ENCODE peak calls at places on chromosomes 3 and 15, in eight cellular contexts. P, C, Z, S, V, W, N and Q are unnamed samples.

GRCh38 chr15:65132841-65133549 is 613 bp downstream of the PDCD7 start:
- DNase-seq in P (peak), S (peak), V (no peak), C (no peak), N (peak), Z (peak), W (peak), Q (no peak)

GRCh38 chr15:52428297-52428696 is 100.4 kb downstream of the MYO5A start:
- DNase-seq in V (no peak), P (no peak), Z (no peak), N (no peak), C (no peak), W (no peak), S (no peak), Q (no peak)

GRCh38 chr15:60408438-60409105 is 10.8 kb upstream of the ANXA2 start:
- DNase-seq in V (no peak), P (no peak), W (no peak), N (no peak), C (no peak), S (no peak), Z (peak), Q (no peak)

GRCh38 chr15:87943629-87944028 is 312.9 kb downstream of the NTRK3 start:
- DNase-seq in V (no peak), C (no peak), S (no peak), P (no peak), W (no peak), Z (no peak), N (no peak), Q (no peak)

GRCh38 chr3:64417816-64418215 is 192.6 kb upstream of the PRICKLE2 start:
- DNase-seq in N (no peak), P (peak), W (no peak), S (no peak), V (no peak), Z (peak), C (no peak), Q (no peak)

GRCh38 chr3:141523615-141524375 is 37.0 kb downstream of the RASA2 start:
- DNase-seq in Z (no peak), V (no peak), S (no peak), N (no peak), P (no peak), W (no peak), C (no peak), Q (no peak)

GRCh38 chr3:124934577-124934976 is at the start of gene MUC13:
- DNase-seq in V (no peak), C (no peak), P (no peak), W (no peak), N (no peak), Z (no peak), S (peak), Q (no peak)

GRCh38 chr3:36700537-36701248 is 63.7 kb downstream of the DCLK3 start:
- DNase-seq in S (peak), C (peak), P (peak), N (peak), V (no peak), W (peak), Z (peak), Q (no peak)

GRCh38 chr3:155101398-155101797 is 21.3 kb downstream of the MME start:
- DNase-seq in N (peak), V (no peak), Z (no peak), S (no peak), P (no peak), W (no peak), C (no peak), Q (no peak)

GRCh38 chr3:194274424-194275085 is 76.6 kb downstream of the CPN2 start:
- DNase-seq in N (no peak), S (no peak), W (no peak), V (no peak), Z (no peak), P (peak), C (peak), Q (no peak)

GRCh38 chr3:40996382-40996781 is 202.9 kb upstream of the CTNNB1 start:
- DNase-seq in P (no peak), S (peak), C (no peak), Z (no peak), V (no peak), N (no peak), W (no peak), Q (no peak)

GRCh38 chr3:76405196-76405595 is 619.8 kb upstream of the ZNF717 start:
- DNase-seq in W (no peak), Z (peak), C (no peak), S (no peak), N (no peak), P (no peak), V (no peak), Q (no peak)

GRCh38 chr15:66503780-66504562 is 684 bp downstream of the RPL4 start:
- DNase-seq in C (no peak), P (no peak), S (no peak), V (no peak), Z (no peak), N (no peak), W (no peak), Q (no peak)

GRCh38 chr3:99637381-99638111 is 848 bp upstream of the COL8A1 start:
- DNase-seq in Z (peak), N (peak), W (peak), V (no peak), S (no peak), P (peak), C (peak), Q (no peak)

GRCh38 chr15:82650046-82650670 is 3.0 kb upstream of the CPEB1 start:
- DNase-seq in P (no peak), N (no peak), W (no peak), V (no peak), Z (no peak), S (no peak), C (no peak), Q (no peak)

GRCh38 chr3:129313983-129314756 is 35.5 kb downstream of the HMCES start:
- DNase-seq in S (no peak), C (no peak), N (no peak), W (no peak), P (no peak), Z (no peak), V (no peak), Q (no peak)

GRCh38 chr3:23775254-23775909 is 30.4 kb upstream of the UBE2E1 start:
- DNase-seq in C (no peak), P (no peak), N (no peak), Z (no peak), V (no peak), W (no peak), S (no peak), Q (no peak)

GRCh38 chr3:4501422-4501821 is 8.3 kb downstream of the ITPR1 start:
- DNase-seq in C (no peak), V (no peak), Z (no peak), P (no peak), N (no peak), S (peak), W (no peak), Q (no peak)

GRCh38 chr3:4505688-4506558 is 12.8 kb downstream of the ITPR1 start:
- DNase-seq in W (no peak), N (no peak), V (no peak), S (no peak), C (no peak), P (no peak), Z (no peak), Q (no peak)

GRCh38 chr3:4504340-4505261 is 11.5 kb downstream of the ITPR1 start:
- DNase-seq in C (no peak), S (no peak), W (no peak), N (no peak), Z (peak), V (peak), P (peak), Q (no peak)

GRCh38 chr3:4501991-4502390 is 8.8 kb downstream of the ITPR1 start:
- DNase-seq in P (no peak), N (no peak), V (no peak), C (no peak), S (no peak), Z (no peak), W (no peak), Q (no peak)

DNA sequence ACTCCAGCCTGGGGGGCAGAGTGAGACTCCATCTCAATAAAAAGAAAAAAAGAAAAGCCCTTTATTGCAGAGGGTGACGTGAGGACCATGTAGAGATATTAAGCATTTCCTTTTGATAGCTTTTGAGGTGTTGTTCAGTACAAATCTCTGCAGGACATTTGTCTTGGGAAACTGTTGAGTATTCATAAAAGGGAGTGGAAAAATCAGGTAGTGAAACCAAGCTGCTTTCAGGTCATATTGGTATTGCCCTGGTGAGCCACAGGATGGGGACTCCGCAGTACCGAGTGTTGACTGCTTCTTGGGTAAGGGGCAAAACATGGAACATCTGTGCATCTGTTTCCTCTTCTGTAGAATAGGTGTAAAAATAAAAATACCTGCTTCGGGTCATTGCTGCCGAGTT is 9.9 kb downstream of the ITPR1 start:
- DNase-seq in Z (no peak), V (peak), S (no peak), C (no peak), W (no peak), P (no peak), N (no peak), Q (no peak)
- TF ChIP-seq CTCF in Z (no peak), V (no peak), S (no peak), C (no peak), W (no peak), P (no peak), N (no peak), Q (no peak)

GRCh38 chr3:48595526-48596121 is 495 bp upstream of the COL7A1 start:
- DNase-seq in V (no peak), N (peak), S (peak), W (no peak), Z (peak), C (no peak), P (peak), Q (peak)

GRCh38 chr3:48595075-48595525 is at the start of gene COL7A1:
- DNase-seq in V (no peak), N (no peak), W (no peak), P (no peak), Z (no peak), S (no peak), C (no peak), Q (no peak)

GRCh38 chr3:48596157-48596556 is 1.0 kb upstream of the COL7A1 start:
- DNase-seq in C (no peak), S (no peak), P (no peak), N (no peak), Z (no peak), W (no peak), V (no peak), Q (no peak)

GRCh38 chr3:48593337-48593736 is 1.8 kb downstream of the COL7A1 start:
- DNase-seq in Z (no peak), W (no peak), P (no peak), N (no peak), V (no peak), S (no peak), C (no peak), Q (no peak)

GRCh38 chr3:48594431-48595049 is 589 bp downstream of the COL7A1 start:
- DNase-seq in W (no peak), N (no peak), P (no peak), V (no peak), S (no peak), C (no peak), Z (no peak), Q (no peak)
- TF ChIP-seq CTCF in W (no peak), N (no peak), P (no peak), V (no peak), S (no peak), C (no peak), Z (no peak), Q (no peak)

DNA sequence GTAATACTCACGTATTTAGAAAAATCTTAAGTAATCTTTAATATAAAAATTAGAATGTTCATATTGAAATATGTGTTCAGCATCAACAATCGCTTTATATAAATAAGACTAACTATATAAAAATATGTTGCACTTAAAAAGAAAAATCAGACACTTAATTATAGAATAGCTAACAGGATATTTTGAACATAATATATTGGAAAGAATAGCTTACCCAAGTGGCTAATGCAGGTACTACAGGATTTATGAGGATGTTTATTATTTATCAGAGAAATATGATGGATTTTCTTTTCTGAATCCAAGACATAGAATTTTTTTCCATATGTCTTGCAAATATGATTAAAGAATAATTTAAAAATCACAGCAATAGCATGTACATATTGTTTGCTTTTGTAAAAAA is 567.9 kb upstream of the GBE1 start:
- DNase-seq in S (no peak), V (no peak), Z (peak), P (no peak), N (no peak), C (no peak), W (no peak), Q (no peak)
- TF ChIP-seq CTCF in S (peak), V (peak), Z (peak), P (peak), N (peak), C (no peak), W (peak), Q (no peak)

GRCh38 chr3:21216598-21216997 is 534.4 kb downstream of the ZNF385D start:
- DNase-seq in Z (peak), V (no peak), P (no peak), N (no peak), W (no peak), S (no peak), C (no peak), Q (no peak)
- TF ChIP-seq CTCF in Z (peak), V (no peak), P (no peak), N (no peak), W (no peak), S (no peak), C (no peak), Q (no peak)

GRCh38 chr15:76289582-76289981 is 21.7 kb downstream of the ETFA start:
- DNase-seq in W (no peak), Z (no peak), S (no peak), N (no peak), V (no peak), C (no peak), P (no peak), Q (no peak)

GRCh38 chr15:76286231-76286879 is 24.9 kb downstream of the ETFA start:
- DNase-seq in W (no peak), Z (no peak), P (no peak), C (no peak), S (no peak), N (no peak), V (no peak), Q (no peak)

GRCh38 chr15:76282451-76282850 is 28.8 kb downstream of the ETFA start:
- DNase-seq in P (no peak), N (no peak), V (no peak), Z (no peak), S (no peak), W (no peak), C (no peak), Q (no peak)

DNA sequence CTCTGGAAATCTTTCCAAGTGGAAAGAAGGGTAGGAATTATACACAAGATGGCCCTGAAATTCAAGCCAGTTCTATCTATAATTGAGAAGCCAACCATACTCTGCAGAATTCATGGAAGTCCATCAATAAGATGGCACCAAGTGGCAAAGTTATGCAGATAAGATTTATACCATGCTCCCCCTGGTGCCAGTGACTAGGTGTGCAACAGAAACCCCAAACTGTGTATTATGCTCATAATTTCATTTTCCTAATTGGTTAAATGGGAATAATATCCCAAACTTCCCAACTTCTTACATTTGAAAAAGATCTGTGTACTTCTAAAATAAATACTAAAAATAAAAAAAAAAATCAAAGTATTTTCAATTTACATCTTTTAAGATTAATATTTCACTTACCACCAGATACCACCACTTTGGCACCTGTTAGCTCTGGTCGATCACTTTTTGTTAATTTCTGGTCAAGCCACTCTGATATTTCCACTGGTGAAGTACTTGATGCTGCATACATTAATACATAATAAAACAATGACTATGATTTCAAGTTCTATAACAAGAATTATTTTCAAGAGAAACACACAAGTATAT is 25.9 kb downstream of the ETFA start:
- DNase-seq in P (no peak), N (no peak), V (no peak), C (no peak), Z (peak), W (peak), S (no peak), Q (no peak)
- TF ChIP-seq CTCF in P (peak), N (peak), V (peak), C (no peak), Z (peak), W (peak), S (peak), Q (no peak)

GRCh38 chr15:94230886-94231727 is at the start of gene MCTP2:
- DNase-seq in S (peak), V (peak), P (peak), C (peak), N (peak), Z (peak), W (peak), Q (peak)

GRCh38 chr15:94229591-94230365 is 1.6 kb upstream of the MCTP2 start:
- DNase-seq in C (no peak), Z (peak), P (no peak), S (no peak), V (peak), N (no peak), W (no peak), Q (no peak)

GRCh38 chr15:94230436-94230885 is 900 bp upstream of the MCTP2 start:
- DNase-seq in W (no peak), C (no peak), Z (peak), V (no peak), P (no peak), N (no peak), S (no peak), Q (no peak)

GRCh38 chr15:94232107-94232506 is 746 bp downstream of the MCTP2 start:
- DNase-seq in N (no peak), C (no peak), V (no peak), Z (peak), S (peak), W (no peak), P (no peak), Q (no peak)

GRCh38 chr15:94231728-94232086 is 346 bp downstream of the MCTP2 start:
- DNase-seq in Z (peak), S (no peak), C (peak), P (peak), V (no peak), N (peak), W (peak), Q (no peak)
- TF ChIP-seq CTCF in Z (no peak), S (no peak), C (no peak), P (no peak), V (no peak), N (no peak), W (no peak), Q (no peak)